ENCODE peak calls at places on chromosomes 13 and 19, in seven cellular contexts. Q is prostate gland, J is astrocyte, T is tibial artery, O is MM.1S, C is keratinocyte, I is HCT116. G is an unnamed sample.

GRCh38 chr13:104571161-104571889 is 1505.1 kb upstream of the SLC10A2 start:
- DNase-seq in Q (peak; percentile 92), J (peak; percentile 96), T (peak; percentile 62), O (peak; percentile 28), C (no peak), I (peak; percentile 79), G (peak; percentile 55)

GRCh38 chr13:24288870-24289269 is 20.5 kb upstream of the C1QTNF9 start:
- DNase-seq in Q (no peak), J (no peak), T (no peak), O (no peak), C (no peak), I (no peak), G (no peak)

GRCh38 chr13:72205773-72206172 is 338.8 kb upstream of the DACH1 start:
- DNase-seq in Q (no peak), J (peak; percentile 82), T (no peak), O (no peak), C (no peak), I (peak; percentile 6), G (no peak)

GRCh38 chr13:99383511-99383921 is 76.3 kb upstream of the GPR183 start:
- DNase-seq in Q (no peak), J (no peak), T (no peak), O (no peak), C (no peak), I (no peak), G (no peak)

GRCh38 chr13:112980441-112980840 is 11.4 kb downstream of the MCF2L start:
- DNase-seq in Q (no peak), J (no peak), T (no peak), O (no peak), C (no peak), I (no peak), G (no peak)

GRCh38 chr19:48479686-48480085 is 10.5 kb downstream of the CYTH2 start:
- DNase-seq in Q (no peak), J (no peak), T (no peak), O (no peak), C (no peak), I (no peak), G (no peak)

GRCh38 chr19:892243-892996 is 567 bp downstream of the MED16 start:
- DNase-seq in Q (no peak), J (no peak), T (no peak), O (peak; percentile 37), C (no peak), I (no peak), G (no peak)

GRCh38 chr13:47170971-47171370 is 274.1 kb upstream of the HTR2A start:
- DNase-seq in Q (no peak), J (no peak), T (no peak), O (no peak), C (no peak), I (no peak), G (no peak)

GRCh38 chr13:87128006-87128405 is 543.2 kb upstream of the SLITRK5 start:
- DNase-seq in Q (no peak), J (peak; percentile 14), T (no peak), O (no peak), C (no peak), I (no peak), G (no peak)

GRCh38 chr13:76822691-76823267 is 63.4 kb downstream of the KCTD12 start:
- DNase-seq in Q (no peak), J (peak; percentile 6), T (no peak), O (peak; percentile 53), C (no peak), I (no peak), G (no peak)

GRCh38 chr13:109764474-109765292 is 21.7 kb downstream of the IRS2 start:
- DNase-seq in Q (no peak), J (peak; percentile 24), T (no peak), O (no peak), C (peak; percentile 71), I (no peak), G (no peak)

GRCh38 chr13:23811366-23812027 is 77.7 kb downstream of the MIPEP start:
- DNase-seq in Q (no peak), J (no peak), T (no peak), O (no peak), C (no peak), I (no peak), G (no peak)

GRCh38 chr13:73865027-73865426 is 269.2 kb downstream of the KLF12 start:
- DNase-seq in Q (no peak), J (no peak), T (no peak), O (no peak), C (no peak), I (no peak), G (no peak)

GRCh38 chr13:73870970-73871935 is 263.0 kb downstream of the KLF12 start:
- DNase-seq in Q (no peak), J (peak; percentile 95), T (peak; percentile 40), O (no peak), C (no peak), I (no peak), G (no peak)

GRCh38 chr13:73872397-73872796 is 261.8 kb downstream of the KLF12 start:
- DNase-seq in Q (no peak), J (no peak), T (no peak), O (no peak), C (no peak), I (no peak), G (no peak)

GRCh38 chr13:73874460-73874859 is 259.7 kb downstream of the KLF12 start:
- DNase-seq in Q (no peak), J (no peak), T (no peak), O (no peak), C (no peak), I (no peak), G (no peak)

GRCh38 chr13:73870036-73870741 is 264.0 kb downstream of the KLF12 start:
- DNase-seq in Q (no peak), J (peak; percentile 16), T (no peak), O (no peak), C (no peak), I (no peak), G (no peak)
- H3K27ac ChIP-seq in Q (no peak overlapping the region), J (peak overlapping the region; percentile 86), T (no peak overlapping the region), O (no peak overlapping the region), C (no peak overlapping the region), I (no peak overlapping the region), G (no peak overlapping the region)

GRCh38 chr13:37615271-37615670 is 16.7 kb upstream of the POSTN start:
- DNase-seq in Q (no peak), J (peak; percentile 25), T (no peak), O (no peak), C (no peak), I (no peak), G (no peak)

GRCh38 chr13:37621811-37622361 is 23.3 kb upstream of the POSTN start:
- DNase-seq in Q (no peak), J (peak; percentile 84), T (peak; percentile 33), O (no peak), C (no peak), I (no peak), G (no peak)

GRCh38 chr13:37616131-37616530 is 17.6 kb upstream of the POSTN start:
- DNase-seq in Q (no peak), J (peak; percentile 25), T (no peak), O (no peak), C (no peak), I (no peak), G (no peak)

GRCh38 chr13:37617162-37617561 is 18.6 kb upstream of the POSTN start:
- DNase-seq in Q (no peak), J (peak; percentile 96), T (no peak), O (no peak), C (peak; percentile 15), I (no peak), G (no peak)

GRCh38 chr13:37618554-37618953 is 20.0 kb upstream of the POSTN start:
- DNase-seq in Q (no peak), J (peak; percentile 91), T (no peak), O (no peak), C (no peak), I (no peak), G (no peak)
- H3K4me1 ChIP-seq in Q (no peaks in the 10 kb centered on the region), J (peaks cover 26% of the 10 kb centered on the region), T (no peaks in the 10 kb centered on the region), O (no peaks in the 10 kb centered on the region), C (peaks cover 2% of the 10 kb centered on the region), I (no peaks in the 10 kb centered on the region), G (peaks cover 10% of the 10 kb centered on the region)

DNA sequence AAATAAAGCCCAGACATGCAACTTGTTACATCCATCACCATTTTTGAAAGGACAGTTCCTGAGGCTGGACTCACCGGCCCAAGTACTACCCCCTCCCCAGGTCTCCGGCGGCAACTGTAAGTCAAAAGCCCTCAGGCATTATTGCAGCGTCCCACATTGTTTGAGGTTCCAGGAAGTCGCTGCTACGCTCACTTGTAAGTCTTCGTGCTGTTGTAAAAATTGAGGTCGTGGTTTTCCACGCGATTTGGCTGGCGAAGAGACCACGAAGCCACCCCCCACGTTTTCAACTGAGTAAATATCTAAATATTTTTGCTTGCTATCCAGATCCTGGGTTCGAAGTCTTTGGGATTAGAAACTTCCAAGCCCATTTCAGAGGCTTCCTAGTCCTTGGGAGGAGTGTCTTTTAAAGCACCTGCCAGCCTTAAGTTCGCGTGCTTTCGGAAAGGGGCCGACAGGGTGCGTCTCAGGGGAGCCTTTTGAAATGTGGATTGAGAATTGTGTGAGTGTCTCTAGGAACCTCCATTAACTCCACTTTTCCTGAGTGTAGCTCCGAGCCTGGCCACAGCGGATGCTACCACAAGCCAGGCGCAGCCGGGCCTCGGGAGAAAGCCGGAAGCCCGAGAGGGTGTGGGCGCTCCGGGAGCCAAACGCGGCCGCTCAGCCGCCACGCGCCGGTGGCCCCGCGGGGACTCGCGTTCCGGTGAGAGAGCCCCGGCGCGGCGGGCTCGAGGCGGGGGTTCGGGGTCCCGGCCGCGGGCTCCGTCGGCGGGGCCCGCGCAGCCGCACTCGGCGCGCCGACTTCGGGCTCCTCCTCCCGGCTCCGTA is at the start of gene FNDC3A:
- DNase-seq in Q (peak; percentile 39), J (peak; percentile 61), T (peak; percentile 42), O (peak; percentile 48), C (no peak), I (peak; percentile 29), G (peak; percentile 41)
- TF ChIP-seq CTCF in Q (no peak), J (peak; percentile 6), T (no peak), O (no peak), C (peak; percentile 8), I (no peak), G (no peak)

GRCh38 chr19:44725684-44726083 is 22.8 kb upstream of the BCL3 start:
- DNase-seq in Q (no peak), J (no peak), T (no peak), O (no peak), C (no peak), I (no peak), G (no peak)
- H3K27ac ChIP-seq in Q (no peak overlapping the region), J (no peak overlapping the region), T (no peak overlapping the region), O (no peak overlapping the region), C (no peak overlapping the region), I (peak overlapping the region; percentile 42), G (peak overlapping the region; percentile 78)

GRCh38 chr19:12778905-12779161 is 3.5 kb upstream of the HOOK2 start:
- DNase-seq in Q (no peak), J (no peak), T (no peak), O (no peak), C (no peak), I (no peak), G (no peak)
- H3K4me1 ChIP-seq in Q (peaks cover 15% of the 10 kb centered on the region), J (peaks cover 47% of the 10 kb centered on the region), T (peaks cover 3% of the 10 kb centered on the region), O (peaks cover 21% of the 10 kb centered on the region), C (peaks cover 45% of the 10 kb centered on the region), I (peaks cover 80% of the 10 kb centered on the region), G (peaks cover 85% of the 10 kb centered on the region)